ENCODE peak calls at places on chromosomes 12 and 14, in five cellular contexts. One of them, this sample, is unnamed.

GRCh38 chr12:50922820-50923219 is 29.5 kb upstream of the HIGD1C start:
- DNase-seq in K562: no peak
- DNase-seq in GM12878: no peak
- DNase-seq in HepG2: no peak
- DNase-seq in IMR-90: peak
- DNase-seq in this sample: no peak

GRCh38 chr12:47410383-47410782 is 295.4 kb downstream of the RPAP3 start:
- DNase-seq in K562: no peak
- DNase-seq in IMR-90: no peak
- DNase-seq in GM12878: no peak
- DNase-seq in HepG2: no peak
- DNase-seq in this sample: no peak

GRCh38 chr12:99281277-99281676 is 366.3 kb upstream of the GARIN6 start:
- DNase-seq in HepG2: no peak
- DNase-seq in K562: no peak
- DNase-seq in GM12878: no peak
- DNase-seq in IMR-90: no peak
- DNase-seq in this sample: no peak

GRCh38 chr12:95548539-95549391 is 2.5 kb downstream of the USP44 start:
- DNase-seq in K562: peak
- DNase-seq in HepG2: no peak
- DNase-seq in IMR-90: peak
- DNase-seq in GM12878: no peak
- DNase-seq in this sample: peak

GRCh38 chr12:2374092-2374740 is 321.4 kb downstream of the CACNA1C start:
- DNase-seq in GM12878: no peak
- DNase-seq in HepG2: no peak
- DNase-seq in K562: no peak
- DNase-seq in IMR-90: peak
- DNase-seq in this sample: no peak

GRCh38 chr12:131104464-131105350 is 151.0 kb downstream of the ADGRD1 start:
- DNase-seq in GM12878: no peak
- DNase-seq in HepG2: peak
- DNase-seq in K562: peak
- DNase-seq in IMR-90: peak
- DNase-seq in this sample: peak

GRCh38 chr14:72451081-72451972 is 442.6 kb downstream of the DPF3 start:
- DNase-seq in GM12878: peak
- DNase-seq in HepG2: no peak
- DNase-seq in IMR-90: no peak
- DNase-seq in K562: no peak
- DNase-seq in this sample: no peak

GRCh38 chr14:35814371-35815005 is 5.4 kb upstream of the RALGAPA1 start:
- DNase-seq in IMR-90: peak
- DNase-seq in K562: peak
- DNase-seq in HepG2: peak
- DNase-seq in GM12878: no peak
- DNase-seq in this sample: no peak

GRCh38 chr12:3578557-3578956 is 87.6 kb downstream of the PRMT8 start:
- DNase-seq in HepG2: no peak
- DNase-seq in K562: no peak
- DNase-seq in IMR-90: no peak
- DNase-seq in GM12878: no peak
- DNase-seq in this sample: no peak

GRCh38 chr14:37583358-37584210 is 11.5 kb downstream of the FOXA1 start:
- DNase-seq in GM12878: no peak
- DNase-seq in HepG2: peak
- DNase-seq in K562: no peak
- DNase-seq in IMR-90: no peak
- DNase-seq in this sample: no peak

GRCh38 chr14:56299306-56299984 is 181.2 kb downstream of the PELI2 start:
- DNase-seq in HepG2: no peak
- DNase-seq in K562: no peak
- DNase-seq in IMR-90: peak
- DNase-seq in GM12878: no peak
- DNase-seq in this sample: no peak

GRCh38 chr12:125525879-125526278 is 460.6 kb downstream of the AACS start:
- DNase-seq in K562: no peak
- DNase-seq in GM12878: no peak
- DNase-seq in HepG2: no peak
- DNase-seq in IMR-90: no peak
- DNase-seq in this sample: no peak

GRCh38 chr14:25308244-25308643 is 258.3 kb upstream of the STXBP6 start:
- DNase-seq in IMR-90: no peak
- DNase-seq in HepG2: peak
- DNase-seq in GM12878: no peak
- DNase-seq in K562: no peak
- DNase-seq in this sample: peak

GRCh38 chr14:38143651-38144505 is 63.8 kb upstream of the SSTR1 start:
- DNase-seq in GM12878: no peak
- DNase-seq in K562: no peak
- DNase-seq in HepG2: no peak
- DNase-seq in IMR-90: peak
- DNase-seq in this sample: no peak

GRCh38 chr12:122687091-122687490 is 16.1 kb downstream of the HCAR2 start:
- DNase-seq in GM12878: no peak
- DNase-seq in K562: no peak
- DNase-seq in HepG2: no peak
- DNase-seq in IMR-90: peak
- DNase-seq in this sample: no peak

GRCh38 chr14:103433902-103434563 is 48.8 kb downstream of the MARK3 start:
- DNase-seq in HepG2: no peak
- DNase-seq in K562: no peak
- DNase-seq in IMR-90: no peak
- DNase-seq in GM12878: no peak
- DNase-seq in this sample: no peak

GRCh38 chr14:51828017-51828797 is 32.2 kb upstream of the GNG2 start:
- DNase-seq in K562: no peak
- DNase-seq in HepG2: no peak
- DNase-seq in GM12878: peak
- DNase-seq in IMR-90: peak
- DNase-seq in this sample: peak

GRCh38 chr14:52835122-52835903 is 43.9 kb upstream of the GNPNAT1 start:
- DNase-seq in IMR-90: peak
- DNase-seq in GM12878: no peak
- DNase-seq in HepG2: no peak
- DNase-seq in K562: no peak
- DNase-seq in this sample: peak

GRCh38 chr14:64965356-64966000 is 6.7 kb downstream of the RAB15 start:
- DNase-seq in HepG2: no peak
- DNase-seq in GM12878: no peak
- DNase-seq in K562: no peak
- DNase-seq in IMR-90: no peak
- DNase-seq in this sample: no peak

GRCh38 chr14:22594156-22594716 is 3.9 kb upstream of the ABHD4 start:
- DNase-seq in HepG2: no peak
- DNase-seq in IMR-90: peak
- DNase-seq in K562: no peak
- DNase-seq in GM12878: no peak
- DNase-seq in this sample: no peak

GRCh38 chr12:67705394-67706370 is 57.1 kb downstream of the DYRK2 start:
- DNase-seq in IMR-90: peak
- DNase-seq in HepG2: no peak
- DNase-seq in GM12878: no peak
- DNase-seq in K562: no peak
- DNase-seq in this sample: no peak

GRCh38 chr12:26736563-26737486 is 96.2 kb downstream of the ITPR2 start:
- DNase-seq in GM12878: no peak
- DNase-seq in IMR-90: peak
- DNase-seq in K562: no peak
- DNase-seq in HepG2: peak
- DNase-seq in this sample: no peak

GRCh38 chr14:43215524-43215923 is 1291.6 kb downstream of the FSCB start:
- DNase-seq in IMR-90: no peak
- DNase-seq in GM12878: no peak
- DNase-seq in K562: no peak
- DNase-seq in HepG2: no peak
- DNase-seq in this sample: no peak

GRCh38 chr12:132285991-132286681 is 43.3 kb downstream of the GALNT9 start:
- DNase-seq in HepG2: peak
- DNase-seq in GM12878: no peak
- DNase-seq in K562: no peak
- DNase-seq in IMR-90: peak
- DNase-seq in this sample: peak

DNA sequence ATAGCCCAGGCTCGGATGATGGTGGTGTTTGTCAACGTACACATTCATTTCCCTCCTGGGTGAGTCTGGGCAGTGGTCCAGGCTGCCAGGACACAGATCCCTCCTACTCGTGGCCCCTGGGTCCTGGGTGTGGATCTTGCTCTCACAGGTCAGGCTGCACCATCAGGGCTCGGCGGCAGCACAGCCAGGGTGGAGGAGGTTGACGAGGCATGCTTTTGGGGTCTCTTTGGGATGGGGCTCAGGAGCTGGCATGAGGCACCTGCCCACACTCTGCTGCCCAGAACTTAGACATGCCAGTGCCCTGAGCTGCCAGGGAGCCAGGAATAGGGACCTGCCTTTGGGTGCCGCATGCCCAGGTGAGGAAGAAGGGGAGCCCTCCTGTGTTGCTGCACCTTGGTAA is 9.7 kb downstream of the TMEM121 start:
- DNase-seq in GM12878: no peak
- DNase-seq in HepG2: no peak
- DNase-seq in K562: no peak
- DNase-seq in IMR-90: no peak
- DNase-seq in this sample: no peak
- TF ChIP-seq SMC3 in GM12878: no peak
- TF ChIP-seq SMC3 in HepG2: no peak
- TF ChIP-seq SMC3 in K562: no peak
- TF ChIP-seq SMC3 in IMR-90: no peak
- TF ChIP-seq SMC3 in this sample: no peak

DNA sequence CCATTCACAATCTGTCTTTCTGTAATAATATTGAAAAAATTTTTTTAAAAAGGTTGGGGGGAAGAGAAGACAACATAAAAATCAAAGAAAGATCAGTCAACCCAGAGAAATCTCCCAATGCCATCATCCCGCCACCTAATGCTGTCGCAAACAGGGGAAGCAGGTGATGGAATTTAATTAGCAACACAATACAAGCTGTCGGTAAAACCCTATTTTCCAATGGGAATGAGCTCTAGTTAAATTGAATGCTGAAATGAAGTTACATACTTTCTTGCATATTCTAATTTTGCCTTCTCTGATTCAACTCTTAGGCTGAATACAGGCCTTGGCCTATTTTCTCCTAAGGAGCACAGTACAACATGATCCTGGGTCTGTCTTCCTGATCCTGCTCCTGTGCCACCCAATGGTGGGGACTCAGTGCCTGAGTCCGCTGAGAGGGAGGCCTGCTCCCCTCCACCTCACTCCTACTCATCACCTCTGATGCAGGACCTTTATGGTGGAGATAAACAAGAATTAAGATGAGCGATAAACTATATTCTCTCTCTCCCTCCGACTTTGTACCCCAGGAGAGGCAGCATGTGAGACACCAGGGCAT is 238.9 kb downstream of the GXYLT1 start:
- DNase-seq in IMR-90: no peak
- DNase-seq in K562: no peak
- DNase-seq in HepG2: no peak
- DNase-seq in GM12878: no peak
- DNase-seq in this sample: no peak
- TF ChIP-seq POLR2A in IMR-90: no peak
- TF ChIP-seq POLR2A in K562: no peak
- TF ChIP-seq POLR2A in HepG2: no peak
- TF ChIP-seq POLR2A in GM12878: no peak
- TF ChIP-seq POLR2A in this sample: no peak

DNA sequence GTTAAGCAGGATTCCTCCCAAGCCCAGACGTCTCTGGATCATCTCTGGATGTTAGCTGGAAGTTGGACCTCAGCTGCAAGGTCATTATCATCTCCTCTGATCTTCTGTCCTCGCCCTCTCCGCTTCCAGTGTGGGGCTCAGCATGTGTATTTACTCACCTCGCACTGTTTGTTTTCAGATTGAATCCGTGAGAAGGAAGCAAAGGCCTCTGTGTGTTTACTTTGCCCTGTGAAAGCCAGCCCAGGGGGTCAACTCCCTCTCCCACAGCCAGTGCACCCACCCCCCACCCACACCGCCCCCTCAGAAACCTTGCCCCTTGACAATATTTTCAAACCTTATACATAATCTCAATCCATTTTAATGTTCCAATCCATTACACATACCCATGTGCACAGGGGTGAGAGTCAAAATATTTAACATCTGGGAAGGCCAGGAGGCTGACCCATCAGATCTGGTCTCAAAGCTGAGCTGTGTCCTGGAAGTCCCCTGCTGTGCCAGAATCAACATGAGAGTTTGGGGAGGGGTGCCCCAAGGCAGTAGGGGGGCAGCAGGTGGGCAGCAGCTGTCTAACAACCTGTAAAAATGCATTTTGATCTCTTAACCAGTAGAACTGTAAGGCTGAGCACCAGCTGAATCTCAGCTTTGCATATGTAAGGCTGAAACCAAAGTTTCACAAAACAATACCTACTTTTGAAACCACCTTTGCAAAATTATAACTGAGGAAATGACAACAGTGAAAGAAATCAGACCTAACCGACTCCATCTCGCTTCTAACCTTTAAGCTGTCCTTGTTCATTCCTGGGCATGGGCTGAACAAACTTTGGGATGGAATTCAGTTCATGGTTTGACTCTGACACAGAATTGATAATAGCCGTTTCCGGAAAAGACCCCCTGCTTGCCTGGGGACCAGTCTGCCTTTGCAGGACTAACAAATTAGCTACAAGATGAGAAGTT is 158.0 kb downstream of the ZNF664 start:
- DNase-seq in IMR-90: no peak
- DNase-seq in HepG2: peak
- DNase-seq in K562: no peak
- DNase-seq in GM12878: peak
- DNase-seq in this sample: peak
- TF ChIP-seq SMC3 in IMR-90: no peak
- TF ChIP-seq SMC3 in HepG2: no peak
- TF ChIP-seq SMC3 in K562: no peak
- TF ChIP-seq SMC3 in GM12878: no peak
- TF ChIP-seq SMC3 in this sample: no peak

GRCh38 chr12:127487031-127487430 is 779.9 kb upstream of the TMEM132C start:
- DNase-seq in HepG2: no peak
- DNase-seq in IMR-90: no peak
- DNase-seq in GM12878: no peak
- DNase-seq in K562: no peak
- DNase-seq in this sample: no peak
- TF ChIP-seq POLR2A in HepG2: no peak
- TF ChIP-seq POLR2A in IMR-90: no peak
- TF ChIP-seq POLR2A in GM12878: no peak
- TF ChIP-seq POLR2A in K562: no peak
- TF ChIP-seq POLR2A in this sample: no peak

GRCh38 chr12:115943630-115944391 is 333.7 kb downstream of the MED13L start:
- DNase-seq in IMR-90: no peak
- DNase-seq in HepG2: peak
- DNase-seq in K562: no peak
- DNase-seq in GM12878: no peak
- DNase-seq in this sample: no peak
- TF ChIP-seq SMC3 in IMR-90: no peak
- TF ChIP-seq SMC3 in HepG2: no peak
- TF ChIP-seq SMC3 in K562: no peak
- TF ChIP-seq SMC3 in GM12878: no peak
- TF ChIP-seq SMC3 in this sample: no peak

This sample was measured in A549.